ENCODE peak calls at places on chromosomes 16 and 17, in six cellular contexts. X, F, P, W, C and Z are unnamed samples.

GRCh38 chr16:28991687-28992086 is 6.8 kb downstream of the LAT start:
- DNase-seq in F (no peak), C (no peak), W (no peak), X (no peak), P (no peak), Z (no peak)

GRCh38 chr17:56770427-56770826 is 63.3 kb downstream of the C17orf67 start:
- DNase-seq in P (no peak), F (no peak), C (no peak), W (no peak), X (no peak), Z (no peak)

GRCh38 chr16:8905168-8905762 is 23.1 kb downstream of the LITAFD start:
- DNase-seq in W (peak), P (no peak), C (peak), F (no peak), X (peak), Z (no peak)

GRCh38 chr16:642189-643049 is 791 bp downstream of the MCRIP2 start:
- DNase-seq in W (peak), P (no peak), C (no peak), X (peak), F (no peak), Z (no peak)

GRCh38 chr17:39677581-39678339 is 9.5 kb downstream of the PNMT start:
- DNase-seq in P (no peak), F (no peak), C (no peak), X (no peak), W (no peak), Z (no peak)

GRCh38 chr17:56898874-56899273 is 15.0 kb downstream of the TRIM25 start:
- DNase-seq in C (no peak), P (no peak), X (no peak), W (no peak), F (no peak), Z (no peak)

GRCh38 chr16:10741844-10742243 is 1.8 kb upstream of the NUBP1 start:
- DNase-seq in P (no peak), C (peak), X (peak), F (no peak), W (no peak), Z (no peak)

GRCh38 chr17:44110823-44111633 is 12.4 kb downstream of the HDAC5 start:
- DNase-seq in X (peak), W (peak), F (peak), C (peak), P (peak), Z (no peak)

GRCh38 chr16:50675686-50676610 is 5.2 kb downstream of the SNX20 start:
- DNase-seq in C (no peak), W (no peak), P (no peak), X (no peak), F (no peak), Z (no peak)

GRCh38 chr17:39002991-39003715 is 36.0 kb upstream of the FBXO47 start:
- DNase-seq in C (no peak), P (no peak), F (no peak), W (no peak), X (no peak), Z (no peak)

GRCh38 chr16:2236362-2237075 is at the start of gene DNASE1L2:
- DNase-seq in W (peak), F (no peak), P (no peak), C (no peak), X (peak), Z (no peak)

GRCh38 chr17:63819131-63819530 is 8.1 kb upstream of the PSMC5 start:
- DNase-seq in C (no peak), P (no peak), X (no peak), W (no peak), F (no peak), Z (no peak)

GRCh38 chr16:78227855-78228254 is 128.4 kb downstream of the WWOX start:
- DNase-seq in P (no peak), W (peak), X (peak), C (no peak), F (no peak), Z (no peak)

GRCh38 chr16:86984975-86985655 is 332.1 kb downstream of the C16orf95 start:
- DNase-seq in P (no peak), C (no peak), F (no peak), W (no peak), X (no peak), Z (no peak)

GRCh38 chr17:559699-560378 is 154.8 kb downstream of the VPS53 start:
- DNase-seq in F (no peak), W (peak), X (no peak), C (peak), P (no peak), Z (no peak)

GRCh38 chr17:15273141-15273793 is 8.1 kb upstream of the PMP22 start:
- DNase-seq in C (peak), F (no peak), W (peak), P (no peak), X (no peak), Z (no peak)

GRCh38 chr17:50056961-50057330 is 1.0 kb downstream of the ITGA3 start:
- DNase-seq in W (peak), P (no peak), X (no peak), C (peak), F (no peak), Z (no peak)

GRCh38 chr17:58263773-58264172 is 17.0 kb downstream of the MPO start:
- DNase-seq in C (no peak), P (no peak), X (no peak), F (no peak), W (no peak), Z (no peak)

GRCh38 chr17:6374761-6375312 is 60.1 kb downstream of the AIPL1 start:
- DNase-seq in W (peak), X (no peak), C (peak), P (no peak), F (no peak), Z (no peak)

GRCh38 chr17:79105937-79106336 is 31.3 kb downstream of the ENGASE start:
- DNase-seq in C (no peak), X (no peak), W (no peak), P (no peak), F (no peak), Z (no peak)

GRCh38 chr17:32159586-32160438 is 17.5 kb downstream of the RHOT1 start:
- DNase-seq in X (no peak), C (no peak), F (no peak), W (no peak), P (no peak), Z (no peak)

GRCh38 chr16:79547085-79547484 is 53.5 kb downstream of the MAF start:
- DNase-seq in W (no peak), C (no peak), P (no peak), X (no peak), F (no peak), Z (no peak)

GRCh38 chr17:13671771-13672170 is 70.0 kb upstream of the HS3ST3A1 start:
- DNase-seq in X (no peak), W (peak), F (no peak), P (no peak), C (no peak), Z (no peak)

GRCh38 chr17:9239821-9240658 is 218.7 kb downstream of the NTN1 start:
- DNase-seq in C (peak), P (no peak), W (peak), F (no peak), X (peak), Z (no peak)

GRCh38 chr17:44587339-44587738 is 30.1 kb downstream of the FZD2 start:
- DNase-seq in F (no peak), W (peak), P (no peak), X (peak), C (peak), Z (no peak)

GRCh38 chr16:12393208-12393607 is 410.5 kb downstream of the CPPED1 start:
- DNase-seq in X (no peak), P (no peak), C (no peak), W (no peak), F (no peak), Z (no peak)

GRCh38 chr17:37219876-37220608 is 155.7 kb upstream of the C17orf78 start:
- DNase-seq in C (no peak), W (no peak), P (no peak), X (no peak), F (no peak), Z (no peak)

GRCh38 chr16:55369151-55369550 is 45.1 kb downstream of the IRX6 start:
- DNase-seq in P (no peak), F (no peak), C (no peak), W (no peak), X (no peak), Z (peak)

GRCh38 chr17:7348478-7349242 is 3.3 kb upstream of the KCTD11 start:
- DNase-seq in X (no peak), F (no peak), W (no peak), C (peak), P (no peak), Z (no peak)

GRCh38 chr17:40345161-40346034 is 19.1 kb downstream of the GJD3 start:
- DNase-seq in X (peak), W (peak), P (no peak), F (no peak), C (peak), Z (no peak)

GRCh38 chr16:54655171-54655590 is 275.5 kb upstream of the IRX5 start:
- DNase-seq in F (no peak), C (no peak), X (no peak), W (no peak), P (no peak), Z (no peak)

GRCh38 chr17:38743556-38744171 is 4.5 kb downstream of the PCGF2 start:
- DNase-seq in W (no peak), C (no peak), P (no peak), X (no peak), F (no peak), Z (no peak)

GRCh38 chr17:21295036-21295952 is 10.8 kb downstream of the MAP2K3 start:
- DNase-seq in F (no peak), C (peak), P (no peak), W (no peak), X (peak), Z (no peak)

GRCh38 chr17:2323629-2324314 is 12.5 kb downstream of the TSR1 start:
- DNase-seq in P (no peak), C (no peak), X (no peak), F (no peak), W (no peak), Z (no peak)

GRCh38 chr16:49810769-49811315 is 45.1 kb downstream of the ZNF423 start:
- DNase-seq in C (no peak), W (no peak), X (no peak), P (no peak), F (no peak), Z (no peak)

GRCh38 chr16:84879569-84880487 is 60.0 kb downstream of the CRISPLD2 start:
- DNase-seq in W (peak), F (no peak), P (no peak), X (no peak), C (no peak), Z (no peak)

GRCh38 chr17:15447928-15448579 is 19.4 kb downstream of the CDRT4 start:
- DNase-seq in X (no peak), P (no peak), F (no peak), W (no peak), C (no peak), Z (no peak)

GRCh38 chr17:63433746-63434591 is 12.1 kb downstream of the CYB561 start:
- DNase-seq in C (peak), P (no peak), F (no peak), X (peak), W (peak), Z (no peak)

GRCh38 chr17:27348196-27348595 is 54.3 kb downstream of the WSB1 start:
- DNase-seq in P (no peak), X (no peak), F (no peak), C (no peak), W (no peak), Z (no peak)
- H3K4me3 ChIP-seq in P (no peak), X (no peak), F (no peak), C (no peak), W (peak), Z (no peak)

DNA sequence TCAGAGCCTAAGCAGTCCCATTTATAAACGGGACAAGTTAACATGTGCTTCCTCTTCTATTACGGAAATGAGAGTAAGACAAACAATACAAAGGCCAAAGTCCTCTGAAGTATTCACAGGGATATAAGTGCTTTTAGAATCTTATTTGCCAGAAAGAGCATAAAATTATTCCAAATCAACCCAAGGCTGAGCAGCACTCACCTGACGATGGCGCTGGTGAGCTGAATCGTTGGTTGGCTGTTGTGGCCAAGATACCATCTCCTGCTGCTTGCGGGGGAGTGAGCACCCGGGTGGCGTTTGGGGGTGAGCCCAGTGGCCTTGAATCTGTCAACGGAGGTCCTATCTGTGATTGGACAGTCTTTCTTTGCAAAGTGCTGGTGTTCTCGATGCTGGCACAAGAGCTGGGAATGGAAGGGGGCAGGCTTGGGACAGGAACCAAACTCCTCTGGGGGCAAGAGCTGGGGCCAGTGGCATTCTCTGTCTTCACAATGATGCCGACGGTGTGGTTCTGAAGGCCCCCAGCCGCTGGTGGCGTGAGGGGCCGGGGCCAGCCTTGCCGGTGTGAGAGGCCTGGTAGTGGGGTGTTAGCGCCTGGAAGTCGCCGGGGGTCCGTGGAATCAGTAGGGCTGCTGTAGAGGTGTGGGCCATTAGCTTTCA is 9.5 kb upstream of the DHRS13 start:
- DNase-seq in P (no peak), C (no peak), F (no peak), W (no peak), X (no peak), Z (no peak)
- TF ChIP-seq CTCF in P (no peak), C (peak), F (peak), W (peak), X (peak), Z (peak)

DNA sequence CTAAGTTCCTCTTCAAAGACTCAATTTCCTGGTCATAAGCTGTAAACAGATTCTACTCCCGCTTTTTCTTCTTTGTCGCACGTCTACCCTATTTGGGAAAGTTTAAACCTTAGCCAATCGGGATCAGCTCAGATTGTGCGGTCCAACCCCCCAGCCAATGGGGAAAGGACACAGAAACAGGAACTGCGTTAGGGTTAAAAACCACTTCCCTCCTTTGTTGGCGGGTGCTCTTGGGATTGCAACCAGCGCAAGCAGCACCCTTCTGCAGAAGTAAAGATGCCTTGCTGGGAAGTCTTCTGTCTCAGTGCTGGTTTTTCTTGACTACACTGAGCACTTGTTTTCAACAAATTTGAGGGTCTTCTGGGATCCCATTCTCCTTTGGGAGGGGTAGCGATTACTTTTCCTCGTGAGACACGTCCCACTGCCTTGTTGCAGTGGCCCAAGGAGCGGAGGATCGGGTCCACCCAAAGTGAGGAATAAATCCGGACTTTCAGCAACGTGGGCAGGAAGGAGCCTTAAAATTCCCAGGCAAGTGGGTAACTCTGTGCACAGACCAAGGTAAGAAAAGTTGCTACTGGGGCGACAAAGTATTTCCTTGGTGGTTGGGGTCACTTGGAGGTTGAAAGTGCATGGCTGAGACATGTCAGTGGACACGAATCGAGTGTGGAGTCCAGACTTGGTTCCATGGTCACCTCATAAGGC is 1.0 kb upstream of the YPEL3 start:
- DNase-seq in X (no peak), C (no peak), P (no peak), W (no peak), F (no peak), Z (no peak)
- H3K4me3 ChIP-seq in X (peak), C (no peak), P (peak), W (no peak), F (peak), Z (peak)

DNA sequence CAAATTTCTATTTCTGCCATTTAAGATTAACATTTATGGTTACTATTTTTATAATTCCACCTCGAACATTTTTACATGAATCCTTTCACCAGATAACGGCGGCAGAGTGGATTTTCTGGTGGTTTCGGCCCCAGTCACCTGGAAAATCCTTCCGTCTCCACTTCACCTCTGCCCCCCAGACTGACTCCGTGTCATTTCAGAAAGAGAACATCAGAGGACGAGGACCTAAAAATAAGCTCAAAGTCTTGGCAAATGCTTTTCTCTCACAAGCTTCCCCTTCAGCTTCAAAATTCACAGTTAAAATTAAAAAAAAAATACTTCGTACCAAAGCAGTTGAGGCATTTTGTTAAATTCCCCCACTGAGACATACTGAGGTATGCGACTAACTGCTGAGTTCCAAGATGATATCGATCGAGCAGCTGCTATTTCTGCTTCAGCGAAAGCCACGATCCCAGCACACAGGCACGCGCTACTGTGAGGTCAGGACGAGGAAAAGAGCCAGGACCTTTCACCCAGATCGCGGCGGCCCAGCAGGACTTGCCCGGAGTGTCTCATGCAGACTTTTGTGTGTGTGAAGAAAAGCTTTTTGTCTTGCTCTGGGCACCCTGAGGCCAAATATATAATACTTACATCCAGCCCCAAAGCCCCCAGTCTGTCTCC is 36.8 kb downstream of the ASPA start:
- DNase-seq in X (no peak), C (peak), F (no peak), W (no peak), P (no peak), Z (peak)
- TF ChIP-seq CTCF in X (no peak), C (no peak), F (no peak), W (no peak), P (no peak), Z (no peak)

GRCh38 chr17:80185968-80186367 is 16.1 kb downstream of the CARD14 start:
- DNase-seq in W (no peak), C (no peak), P (no peak), F (no peak), X (no peak), Z (no peak)

GRCh38 chr17:80184423-80184714 is 14.5 kb downstream of the CARD14 start:
- DNase-seq in P (no peak), C (no peak), F (no peak), W (no peak), X (no peak), Z (no peak)

GRCh38 chr17:80187090-80187489 is 17.3 kb downstream of the CARD14 start:
- DNase-seq in F (no peak), C (peak), W (peak), X (no peak), P (no peak), Z (no peak)

GRCh38 chr17:80189611-80190010 is 19.8 kb downstream of the CARD14 start:
- DNase-seq in P (no peak), W (no peak), X (no peak), F (no peak), C (no peak), Z (no peak)

DNA sequence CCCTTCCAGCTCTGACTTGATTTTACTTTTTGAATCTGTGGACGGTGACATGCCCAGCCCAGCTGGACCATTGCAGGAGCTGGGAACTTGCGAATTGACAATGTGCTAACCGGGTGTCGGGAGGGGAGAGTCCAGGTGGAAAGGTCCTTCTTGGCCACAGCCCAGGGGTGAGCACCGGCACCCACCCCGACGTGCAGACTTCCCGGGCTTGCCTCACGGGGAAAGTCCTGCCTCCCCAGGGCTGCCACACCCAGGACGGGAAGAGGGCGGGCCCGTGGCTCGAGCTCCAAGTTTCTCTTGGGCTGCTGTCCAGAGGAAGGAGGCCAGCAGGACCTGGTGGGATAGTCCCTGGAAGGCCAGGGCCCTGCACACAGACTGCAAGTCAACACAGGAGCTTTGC is 17.7 kb downstream of the CARD14 start:
- DNase-seq in W (peak), C (no peak), X (no peak), F (no peak), P (no peak), Z (peak)
- H3K4me3 ChIP-seq in W (peak), C (no peak), X (no peak), F (no peak), P (no peak), Z (no peak)

DNA sequence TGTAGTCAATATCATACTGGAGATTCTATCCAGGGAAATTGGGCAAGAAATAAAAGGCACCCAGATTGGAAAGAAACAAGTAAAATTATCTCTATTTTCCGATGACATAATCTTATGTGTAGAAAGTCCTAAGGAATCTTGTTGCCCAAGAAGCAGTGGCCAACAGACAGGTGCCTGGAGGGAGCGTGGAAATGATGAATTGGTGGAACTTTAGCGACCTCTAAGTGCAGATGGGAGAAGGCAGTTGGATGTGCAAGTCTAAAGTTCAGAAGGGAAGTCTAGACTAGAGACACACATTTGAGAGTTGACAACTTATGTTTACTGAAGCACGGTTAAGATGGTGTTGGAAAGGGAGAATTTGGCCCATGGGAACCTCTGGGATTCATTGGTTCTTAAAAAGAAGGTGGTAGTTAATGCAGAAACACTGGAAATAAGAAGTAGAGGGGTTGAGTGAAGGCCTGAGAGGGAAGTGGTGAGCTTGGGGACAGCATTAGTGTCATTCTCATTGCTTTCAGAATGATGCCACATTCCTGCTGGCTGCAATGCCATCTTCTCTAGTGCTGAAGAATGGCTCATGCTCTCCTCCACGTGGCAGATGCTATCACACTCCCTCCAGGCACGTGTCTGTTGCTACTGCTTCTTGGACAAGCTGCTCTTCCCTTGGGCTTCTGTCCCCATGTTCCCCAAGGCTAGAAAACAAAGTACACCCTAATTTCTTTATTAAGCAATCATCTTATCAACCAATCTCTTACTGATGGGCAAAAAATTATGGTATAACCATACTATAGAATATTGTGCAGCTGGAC is 24.0 kb downstream of the TAT start:
- DNase-seq in X (no peak), P (no peak), C (no peak), F (no peak), W (peak), Z (no peak)
- TF ChIP-seq CTCF in X (no peak), P (peak), C (no peak), F (peak), W (peak), Z (no peak)